ENCODE peak calls at places on chromosomes 3 and 15, in six cellular contexts. E is mesothelial cell of epicardium, V is cardiac fibroblast, K is progenitor cell of endocrine pancreas, Y is omental fat pad, X is GM13977. F is an unnamed sample.

GRCh38 chr3:132569580-132569979 is 27.5 kb upstream of the ACKR4 start:
- DNase-seq in X (no peak), K (no peak), E (no peak), V (peak; percentile 49), Y (no peak), F (no peak)

GRCh38 chr15:55267401-55268053 is 22.1 kb downstream of the RAB27A start:
- DNase-seq in K (no peak), X (no peak), Y (no peak), V (peak; percentile 40), E (no peak), F (no peak)

GRCh38 chr3:118628704-118629341 is 405.8 kb downstream of the IGSF11 start:
- DNase-seq in K (peak; percentile 61), V (peak; percentile 57), E (peak; percentile 78), X (peak; percentile 44), Y (no peak), F (peak; percentile 79)

GRCh38 chr3:46908986-46909534 is 31.5 kb downstream of the PTH1R start:
- DNase-seq in Y (no peak), X (no peak), V (no peak), E (no peak), K (no peak), F (no peak)

GRCh38 chr3:84555629-84556028 is 403.2 kb upstream of the CADM2 start:
- DNase-seq in E (no peak), K (no peak), V (no peak), X (no peak), Y (no peak), F (no peak)

GRCh38 chr15:46151786-46152185 is 517.0 kb downstream of the SQOR start:
- DNase-seq in X (no peak), K (no peak), Y (no peak), E (no peak), V (no peak), F (no peak)

GRCh38 chr15:100918690-100919480 is at the start of gene LRRK1:
- DNase-seq in K (no peak), V (peak; percentile 61), E (no peak), Y (no peak), X (peak; percentile 74), F (peak; percentile 46)

GRCh38 chr3:65595222-65595996 is 443.3 kb downstream of the MAGI1 start:
- DNase-seq in Y (no peak), K (no peak), V (no peak), X (no peak), E (no peak), F (no peak)

GRCh38 chr3:72702390-72702789 is 145.9 kb downstream of the SHQ1 start:
- DNase-seq in K (no peak), X (no peak), E (no peak), V (no peak), Y (no peak), F (no peak)

GRCh38 chr3:73137736-73138403 is 76.4 kb downstream of the EBLN2 start:
- DNase-seq in V (no peak), X (no peak), Y (no peak), E (no peak), K (no peak), F (no peak)

GRCh38 chr3:8166013-8166412 is 335.6 kb upstream of the LMCD1 start:
- DNase-seq in X (no peak), Y (no peak), V (no peak), E (no peak), K (no peak), F (no peak)

GRCh38 chr3:152318512-152318911 is 49.8 kb downstream of the MBNL1 start:
- DNase-seq in X (no peak), K (no peak), Y (no peak), V (no peak), E (no peak), F (no peak)

GRCh38 chr3:71389911-71390573 is 193.5 kb downstream of the FOXP1 start:
- DNase-seq in K (no peak), Y (no peak), V (peak; percentile 83), E (no peak), X (no peak), F (peak; percentile 54)

GRCh38 chr15:90882781-90883525 is 1.4 kb upstream of the FES start:
- DNase-seq in V (no peak), E (no peak), Y (no peak), K (no peak), X (no peak), F (no peak)

GRCh38 chr15:68982976-68983550 is 31.4 kb upstream of the NOX5 start:
- DNase-seq in V (no peak), Y (no peak), E (no peak), X (no peak), K (no peak), F (no peak)

GRCh38 chr15:56918907-56919707 is 663 bp downstream of the TCF12 start:
- DNase-seq in X (peak; percentile 85), E (peak; percentile 65), V (peak; percentile 72), Y (no peak), K (peak; percentile 54), F (peak; percentile 67)

GRCh38 chr15:60004019-60004845 is at the start of gene FOXB1:
- DNase-seq in Y (no peak), V (no peak), K (peak; percentile 45), E (no peak), X (peak; percentile 33), F (no peak)

GRCh38 chr15:82650046-82650670 is 3.0 kb upstream of the CPEB1 start:
- DNase-seq in X (no peak), K (no peak), Y (no peak), V (no peak), E (no peak), F (no peak)

GRCh38 chr3:42704136-42704841 is 1.7 kb upstream of the HHATL start:
- DNase-seq in K (no peak), X (no peak), V (no peak), Y (peak; percentile 7), E (peak; percentile 33), F (no peak)

GRCh38 chr3:61807865-61808276 is 246.5 kb downstream of the PTPRG start:
- DNase-seq in X (no peak), K (no peak), Y (no peak), E (no peak), V (peak; percentile 68), F (no peak)

GRCh38 chr15:67103432-67103831 is 38.0 kb downstream of the SMAD3 start:
- DNase-seq in V (no peak), E (no peak), X (no peak), K (no peak), Y (no peak), F (no peak)

GRCh38 chr3:17581421-17582080 is 160.9 kb downstream of the TBC1D5 start:
- DNase-seq in K (no peak), X (no peak), V (no peak), E (no peak), Y (no peak), F (peak; percentile 77)

GRCh38 chr15:47523669-47524068 is 193.6 kb upstream of the SEMA6D start:
- DNase-seq in X (no peak), Y (no peak), V (peak; percentile 62), K (no peak), E (no peak), F (peak; percentile 14)

GRCh38 chr3:16013563-16013962 is 160.9 kb upstream of the GALNT15 start:
- DNase-seq in X (no peak), K (no peak), E (no peak), V (peak; percentile 12), Y (no peak), F (peak; percentile 26)

GRCh38 chr3:146638718-146639117 is 33.6 kb upstream of the PLSCR5 start:
- DNase-seq in E (no peak), V (no peak), K (no peak), Y (no peak), X (no peak), F (no peak)
- TF ChIP-seq CTCF in E (peak; percentile 59), V (peak; percentile 50), K (peak; percentile 58), Y (no peak), X (peak; percentile 27), F (peak; percentile 33)

GRCh38 chr3:139778884-139779283 is 101.1 kb upstream of the NMNAT3 start:
- DNase-seq in E (no peak), X (no peak), Y (no peak), K (no peak), V (no peak), F (no peak)
- TF ChIP-seq CTCF in E (no peak), X (no peak), Y (no peak), K (no peak), V (no peak), F (no peak)

GRCh38 chr3:134332344-134332743 is 41.9 kb downstream of the AMOTL2 start:
- DNase-seq in X (no peak), K (no peak), E (no peak), Y (peak; percentile 12), V (no peak), F (peak; percentile 61)

GRCh38 chr3:134334231-134334900 is 39.9 kb downstream of the AMOTL2 start:
- DNase-seq in E (no peak), Y (peak; percentile 17), V (peak; percentile 66), K (no peak), X (no peak), F (no peak)

GRCh38 chr3:134334901-134335280 is 39.4 kb downstream of the AMOTL2 start:
- DNase-seq in Y (no peak), V (no peak), E (no peak), K (no peak), X (no peak), F (no peak)

GRCh38 chr3:134331811-134332199 is 42.4 kb downstream of the AMOTL2 start:
- DNase-seq in V (no peak), E (no peak), Y (no peak), K (no peak), X (no peak), F (peak; percentile 49)

DNA sequence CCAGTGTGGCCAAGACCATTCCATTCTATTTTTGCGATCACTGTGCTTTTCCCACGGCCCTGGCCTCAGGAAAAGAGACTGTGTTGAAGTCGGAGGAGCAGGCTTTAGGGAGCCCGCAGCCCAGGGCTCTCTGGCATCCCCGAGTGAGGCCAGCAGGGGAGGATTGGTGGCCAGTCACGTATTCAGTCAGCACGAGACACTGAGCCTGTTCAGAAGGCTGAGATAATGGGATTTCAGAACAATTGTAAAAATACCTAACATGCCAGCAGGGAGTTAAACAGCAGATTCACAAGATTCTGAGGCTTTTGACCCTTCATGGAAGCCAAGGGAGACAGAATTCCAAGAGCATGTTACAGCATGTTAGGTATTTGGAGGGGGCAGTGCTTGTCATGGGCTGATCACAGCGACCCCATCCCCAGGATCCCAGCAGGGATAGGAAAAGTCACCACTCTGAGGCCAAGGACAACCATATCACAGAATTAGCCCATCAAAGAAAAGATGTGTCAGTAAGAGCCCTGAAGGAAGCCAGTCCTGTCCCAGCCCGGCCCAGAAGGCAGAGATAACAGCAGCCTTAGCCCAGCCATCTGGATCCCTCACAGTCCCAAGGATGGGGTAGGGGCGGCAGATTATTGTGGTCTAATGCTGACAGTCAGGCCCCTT is 40.6 kb downstream of the AMOTL2 start:
- DNase-seq in X (no peak), Y (peak; percentile 18), V (peak; percentile 84), K (no peak), E (no peak), F (no peak)
- TF ChIP-seq CTCF in X (no peak), Y (no peak), V (peak; percentile 57), K (no peak), E (no peak), F (no peak)

GRCh38 chr15:83842281-83842680 is 188.4 kb downstream of the ADAMTSL3 start:
- DNase-seq in E (no peak), V (no peak), X (no peak), K (no peak), Y (no peak), F (no peak)

GRCh38 chr15:83838763-83839162 is 184.8 kb downstream of the ADAMTSL3 start:
- DNase-seq in E (no peak), K (no peak), V (no peak), X (no peak), Y (no peak), F (no peak)

GRCh38 chr15:83833569-83833968 is 179.6 kb downstream of the ADAMTSL3 start:
- DNase-seq in E (no peak), K (no peak), V (no peak), Y (no peak), X (no peak), F (no peak)

GRCh38 chr15:83835384-83836010 is 181.6 kb downstream of the ADAMTSL3 start:
- DNase-seq in X (no peak), V (no peak), Y (no peak), E (no peak), K (no peak), F (no peak)

GRCh38 chr15:83837946-83838571 is 184.1 kb downstream of the ADAMTSL3 start:
- DNase-seq in K (peak; percentile 12), V (peak; percentile 43), Y (no peak), E (no peak), X (peak; percentile 14), F (peak; percentile 49)
- TF ChIP-seq CTCF in K (peak; percentile 68), V (peak; percentile 48), Y (no peak), E (peak; percentile 43), X (peak; percentile 45), F (peak; percentile 27)